ENCODE peak calls at places on chromosomes 4 and X, in eight cellular contexts. M is coronary artery, N is ascending aorta, A is foreskin fibroblast, U is vagina, G is glutamatergic neuron, I is MM.1S, H is RWPE1. S is an unnamed sample.
A peak's percentile ranks its signal among the peaks of the same experiment; 100 is the strongest.

GRCh38 chrX:113675278-113675677 is 834.6 kb upstream of the AMOT start:
- DNase-seq in I (no peak), M (no peak), A (no peak), N (no peak), H (peak; percentile 0), G (no peak), U (no peak), S (no peak)

GRCh38 chr4:165096776-165097175 is 15.9 kb downstream of the TMEM192 start:
- DNase-seq in N (no peak), U (no peak), A (peak; percentile 9), G (no peak), H (peak; percentile 25), I (peak; percentile 20), M (no peak), S (no peak)

GRCh38 chr4:36523182-36523581 is 241.8 kb downstream of the DTHD1 start:
- DNase-seq in U (no peak), M (no peak), N (no peak), H (no peak), I (no peak), G (no peak), A (no peak), S (no peak)

GRCh38 chr4:78784255-78784654 is 8.1 kb downstream of the BMP2K start:
- DNase-seq in G (no peak), N (no peak), A (peak; percentile 83), H (no peak), I (no peak), M (no peak), U (no peak), S (no peak)

GRCh38 chr4:81875962-81876650 is 404.4 kb upstream of the RASGEF1B start:
- DNase-seq in I (no peak), A (no peak), U (no peak), M (no peak), N (no peak), G (no peak), H (no peak), S (peak; percentile 25)

GRCh38 chr4:86948276-86948675 is 13.5 kb downstream of the AFF1 start:
- DNase-seq in I (no peak), G (no peak), N (no peak), A (no peak), H (no peak), U (no peak), M (no peak), S (no peak)

GRCh38 chr4:39609454-39609911 is 29.2 kb downstream of the SMIM14 start:
- DNase-seq in U (no peak), G (no peak), I (no peak), A (no peak), H (no peak), N (no peak), M (no peak), S (no peak)

GRCh38 chrX:17161991-17162390 is 213.0 kb upstream of the NHS start:
- DNase-seq in A (no peak), G (no peak), U (no peak), H (no peak), I (no peak), M (no peak), N (no peak), S (no peak)

GRCh38 chrX:106036716-106037115 is 1.8 kb downstream of the SERPINA7 start:
- DNase-seq in A (no peak), U (no peak), N (no peak), M (no peak), H (no peak), I (no peak), G (no peak), S (no peak)

GRCh38 chrX:122880952-122881351 is 303.1 kb upstream of the GRIA3 start:
- DNase-seq in M (no peak), H (no peak), N (no peak), A (no peak), U (no peak), I (no peak), G (no peak), S (no peak)

GRCh38 chr4:187006189-187006618 is 282.5 kb upstream of the FAT1 start:
- DNase-seq in H (no peak), G (no peak), U (no peak), I (no peak), N (no peak), A (no peak), M (no peak), S (no peak)

GRCh38 chrX:101925733-101926132 is 6.1 kb downstream of the ZMAT1 start:
- DNase-seq in I (no peak), A (no peak), N (no peak), G (no peak), U (no peak), H (no peak), M (no peak), S (no peak)
- TF ChIP-seq CTCF in I (no peak), A (no peak), N (no peak), G (no peak), U (no peak), H (no peak), M (no peak), S (no peak)

DNA sequence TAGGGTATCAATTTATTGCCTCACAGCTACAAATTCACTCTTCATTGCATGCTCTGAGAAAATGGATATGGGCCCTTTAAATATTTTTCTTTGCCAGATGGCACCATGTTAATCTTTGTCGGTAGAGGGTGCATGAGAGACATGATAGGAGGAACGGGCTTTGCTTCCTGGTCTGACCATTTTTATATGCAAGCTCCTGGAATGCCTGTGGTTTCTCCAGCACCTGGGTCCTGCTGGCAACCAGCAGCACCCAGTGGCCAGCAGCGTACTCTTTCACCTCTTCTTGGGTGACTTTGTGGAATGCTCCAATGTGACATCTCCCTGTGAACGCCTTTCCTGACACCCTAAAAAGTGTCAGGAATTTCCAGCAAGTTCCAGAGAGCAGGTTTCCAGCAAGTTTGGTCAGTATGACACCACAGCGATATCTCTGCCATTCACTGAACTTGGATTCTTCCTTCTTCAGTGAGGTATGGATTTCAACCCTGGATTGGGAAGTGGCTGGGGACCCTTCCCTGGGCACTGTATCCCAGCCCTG is 140.3 kb upstream of the PGRMC2 start:
- DNase-seq in I (peak; percentile 59), N (no peak), A (peak; percentile 59), G (no peak), M (no peak), U (no peak), H (peak; percentile 82), S (peak; percentile 88)
- TF ChIP-seq CTCF in I (peak; percentile 50), N (no peak), A (peak; percentile 47), G (no peak), M (no peak), U (no peak), H (peak; percentile 67), S (peak; percentile 79)

GRCh38 chr4:22191565-22192301 is 243.2 kb upstream of the KCNIP4 start:
- DNase-seq in I (no peak), N (no peak), G (peak; percentile 15), H (no peak), A (no peak), U (no peak), M (no peak), S (no peak)
- TF ChIP-seq CTCF in I (no peak), N (no peak), G (no peak), H (no peak), A (no peak), U (no peak), M (no peak), S (no peak)

DNA sequence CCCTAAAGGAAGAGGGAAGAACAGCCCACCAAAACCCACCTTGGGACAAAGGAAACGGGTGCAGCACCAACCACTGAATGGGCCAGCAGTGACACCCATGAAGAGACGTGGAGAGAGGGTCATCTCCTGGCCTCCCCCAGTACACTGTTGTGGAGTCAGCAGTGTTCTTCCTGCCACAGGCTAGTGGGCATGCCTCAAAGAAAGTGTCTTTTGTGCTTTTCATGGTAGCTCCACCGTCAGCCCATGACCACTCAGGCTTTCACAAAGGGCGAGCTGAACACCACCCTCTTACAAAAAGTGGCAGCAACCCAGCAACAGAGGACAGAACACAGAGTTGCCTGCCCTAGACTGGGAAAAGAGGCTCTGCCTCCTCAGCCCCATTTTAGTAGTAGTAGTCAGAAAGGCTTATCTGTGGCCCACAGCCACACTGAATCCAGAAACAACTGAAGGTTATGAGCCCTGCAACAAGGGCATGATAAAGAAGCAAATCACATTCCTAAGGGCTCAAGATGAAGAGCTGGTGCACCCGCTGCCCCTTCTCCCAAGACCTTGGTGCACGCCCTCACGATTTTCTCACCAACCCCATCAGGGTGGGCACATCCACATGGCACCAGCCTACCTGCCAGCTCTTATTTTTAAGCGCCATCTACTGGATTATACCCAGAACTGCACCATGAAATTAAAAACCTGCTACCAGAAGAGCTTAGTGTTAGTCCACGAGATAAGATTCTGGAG is 53.1 kb downstream of the RAB28 start:
- DNase-seq in M (no peak), G (no peak), I (no peak), N (no peak), U (no peak), A (no peak), H (no peak), S (no peak)
- TF ChIP-seq CTCF in M (no peak), G (peak; percentile 55), I (peak; percentile 50), N (no peak), U (no peak), A (no peak), H (no peak), S (peak; percentile 51)

GRCh38 chr4:177108708-177109107 is 201.0 kb upstream of the NEIL3 start:
- DNase-seq in M (no peak), A (peak; percentile 33), I (peak; percentile 35), G (no peak), U (no peak), N (no peak), H (peak; percentile 15), S (peak; percentile 20)
- TF ChIP-seq CTCF in M (no peak), A (peak; percentile 57), I (peak; percentile 46), G (no peak), U (no peak), N (no peak), H (no peak), S (peak; percentile 79)

GRCh38 chr4:177505171-177505615 is 63.0 kb upstream of the AGA start:
- DNase-seq in G (no peak), M (no peak), U (no peak), H (no peak), I (no peak), A (no peak), N (no peak), S (no peak)
- TF ChIP-seq CTCF in G (no peak), M (no peak), U (no peak), H (no peak), I (no peak), A (no peak), N (no peak), S (peak; percentile 13)

GRCh38 chr4:183444149-183444952 is at the start of gene CDKN2AIP:
- DNase-seq in A (peak; percentile 97), I (peak; percentile 97), H (peak; percentile 89), N (peak; percentile 64), G (peak; percentile 94), M (peak; percentile 96), U (peak; percentile 94), S (no peak)
- TF ChIP-seq CTCF in A (no peak), I (no peak), H (no peak), N (peak; percentile 17), G (peak; percentile 44), M (no peak), U (no peak), S (peak; percentile 12)

S was measured in epithelial cell of proximal tubule.